ENCODE peak calls at places on chromosome 17, in six cellular contexts. R is heart left ventricle, T is mesenchymal stem cell, X is vagina, C is small intestine, F is adrenal gland. Q is an unnamed sample. For H3K9me3, the result is how much of the 10 kb centered on the place peaks cover.

GRCh38 chr17:35765086-35765710 is 4.5 kb downstream of the C17orf50 start:
- DNase-seq in R (no peak), T (peak), X (no peak), C (no peak), F (no peak), Q (no peak)

GRCh38 chr17:34356194-34356593 is at the start of gene CCL13:
- DNase-seq in R (no peak), T (no peak), X (no peak), C (no peak), F (no peak), Q (no peak)

GRCh38 chr17:43442711-43443110 is 41.1 kb upstream of the DHX8 start:
- DNase-seq in R (no peak), T (peak), X (no peak), C (no peak), F (no peak), Q (no peak)

GRCh38 chr17:79942591-79943353 is 92.9 kb downstream of the TBC1D16 start:
- DNase-seq in R (no peak), T (no peak), X (no peak), C (no peak), F (no peak), Q (no peak)

GRCh38 chr17:18025596-18026407 is 13.2 kb downstream of the ATPAF2 start:
- DNase-seq in R (no peak), T (peak), X (no peak), C (no peak), F (no peak), Q (no peak)

GRCh38 chr17:2592974-2593845 is at the start of gene PAFAH1B1:
- DNase-seq in R (peak), T (peak), X (no peak), C (peak), F (peak), Q (peak)

GRCh38 chr17:2406271-2406902 is 5.5 kb upstream of the MNT start:
- DNase-seq in R (no peak), T (no peak), X (peak), C (peak), F (no peak), Q (no peak)

GRCh38 chr17:20979792-20980083 is 63.1 kb downstream of the USP22 start:
- DNase-seq in R (no peak), T (no peak), X (no peak), C (no peak), F (no peak), Q (no peak)

GRCh38 chr17:39139137-39139516 is 12.3 kb downstream of the PLXDC1 start:
- DNase-seq in R (no peak), T (peak), X (no peak), C (no peak), F (no peak), Q (no peak)

GRCh38 chr17:71649986-71650385 is 470.8 kb upstream of the SOX9 start:
- DNase-seq in R (no peak), T (peak), X (no peak), C (no peak), F (no peak), Q (no peak)

GRCh38 chr17:78537217-78537860 is 39.9 kb downstream of the DNAH17 start:
- DNase-seq in R (no peak), T (no peak), X (no peak), C (no peak), F (no peak), Q (no peak)

GRCh38 chr17:50279181-50279526 is 4.9 kb downstream of the TMEM92 start:
- DNase-seq in R (no peak), T (peak), X (no peak), C (peak), F (no peak), Q (no peak)

GRCh38 chr17:34760931-34761500 is 181.6 kb downstream of the TMEM132E start:
- DNase-seq in R (no peak), T (no peak), X (no peak), C (no peak), F (no peak), Q (no peak)

GRCh38 chr17:61321344-61321743 is 78.3 kb upstream of the TBX2 start:
- DNase-seq in R (no peak), T (peak), X (no peak), C (no peak), F (no peak), Q (no peak)

GRCh38 chr17:11852911-11853310 is 144.4 kb downstream of the ZNF18 start:
- DNase-seq in R (no peak), T (no peak), X (no peak), C (no peak), F (no peak), Q (no peak)

GRCh38 chr17:70405492-70406220 is 236.3 kb downstream of the KCNJ2 start:
- DNase-seq in R (no peak), T (peak), X (no peak), C (no peak), F (no peak), Q (no peak)

GRCh38 chr17:32323784-32324590 is 18.0 kb downstream of the C17orf75 start:
- DNase-seq in R (no peak), T (peak), X (no peak), C (peak), F (no peak), Q (no peak)
- H3K27ac ChIP-seq in R (no peak), T (no peak), X (no peak), C (no peak), F (no peak), Q (no peak)

GRCh38 chr17:45351831-45352230 is 35.0 kb upstream of the MAP3K14 start:
- DNase-seq in R (no peak), T (no peak), X (no peak), C (no peak), F (no peak), Q (no peak)
- H3K9me3 ChIP-seq in R (under half), T (under half), X (under half), C (under half), F (under half), Q (under half)

GRCh38 chr17:27417596-27418365 is 38.5 kb upstream of the KSR1 start:
- DNase-seq in R (no peak), T (no peak), X (no peak), C (no peak), F (no peak), Q (no peak)

GRCh38 chr17:27421111-27421510 is 35.1 kb upstream of the KSR1 start:
- DNase-seq in R (no peak), T (no peak), X (no peak), C (no peak), F (no peak), Q (no peak)

GRCh38 chr17:27418366-27418615 is 38.0 kb upstream of the KSR1 start:
- DNase-seq in R (no peak), T (no peak), X (no peak), C (no peak), F (no peak), Q (no peak)

GRCh38 chr17:27420211-27420950 is 35.9 kb upstream of the KSR1 start:
- DNase-seq in R (no peak), T (no peak), X (no peak), C (no peak), F (no peak), Q (no peak)

GRCh38 chr17:27419156-27419555 is 37.1 kb upstream of the KSR1 start:
- DNase-seq in R (no peak), T (no peak), X (no peak), C (no peak), F (no peak), Q (no peak)
- H3K27ac ChIP-seq in R (no peak), T (no peak), X (no peak), C (no peak), F (no peak), Q (no peak)

DNA sequence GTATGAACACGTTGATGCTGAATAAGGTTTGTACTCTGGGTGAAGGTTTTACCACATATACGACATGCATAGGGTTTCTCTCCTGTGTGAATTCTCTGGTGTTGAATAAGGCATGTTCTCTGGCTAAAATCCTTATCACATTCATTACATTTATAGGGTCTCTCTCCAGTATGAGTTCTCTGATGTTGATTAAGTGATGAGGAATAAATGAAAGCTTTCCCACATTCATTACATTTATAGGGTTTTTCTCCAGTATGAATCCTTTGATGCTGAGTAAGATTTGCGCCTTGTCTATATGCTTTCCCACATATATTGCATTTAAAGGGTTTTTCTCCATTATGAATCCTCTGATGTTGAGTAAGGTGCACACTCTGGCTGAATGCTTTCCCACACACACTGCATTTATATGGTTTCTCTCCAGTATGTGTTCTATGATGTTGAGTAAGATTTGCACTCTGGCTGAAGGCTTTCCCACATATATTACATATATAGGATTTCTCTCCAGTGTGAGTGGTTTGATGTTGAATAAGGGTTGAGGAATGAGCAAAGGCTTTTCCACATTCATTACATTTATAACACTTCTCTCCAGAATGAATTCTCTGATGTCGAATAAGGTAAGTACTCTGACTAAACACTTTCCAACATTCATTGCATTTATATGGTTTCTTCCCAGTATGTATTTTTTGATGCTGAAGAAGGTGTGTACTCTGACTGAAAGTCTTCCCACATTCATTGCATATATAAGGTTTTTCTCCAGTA is 16.9 kb downstream of the ZNF287 start:
- DNase-seq in R (no peak), T (no peak), X (no peak), C (no peak), F (no peak), Q (no peak)
- H3K9me3 ChIP-seq in R (half or more), T (half or more), X (half or more), C (under half), F (half or more), Q (half or more)

DNA sequence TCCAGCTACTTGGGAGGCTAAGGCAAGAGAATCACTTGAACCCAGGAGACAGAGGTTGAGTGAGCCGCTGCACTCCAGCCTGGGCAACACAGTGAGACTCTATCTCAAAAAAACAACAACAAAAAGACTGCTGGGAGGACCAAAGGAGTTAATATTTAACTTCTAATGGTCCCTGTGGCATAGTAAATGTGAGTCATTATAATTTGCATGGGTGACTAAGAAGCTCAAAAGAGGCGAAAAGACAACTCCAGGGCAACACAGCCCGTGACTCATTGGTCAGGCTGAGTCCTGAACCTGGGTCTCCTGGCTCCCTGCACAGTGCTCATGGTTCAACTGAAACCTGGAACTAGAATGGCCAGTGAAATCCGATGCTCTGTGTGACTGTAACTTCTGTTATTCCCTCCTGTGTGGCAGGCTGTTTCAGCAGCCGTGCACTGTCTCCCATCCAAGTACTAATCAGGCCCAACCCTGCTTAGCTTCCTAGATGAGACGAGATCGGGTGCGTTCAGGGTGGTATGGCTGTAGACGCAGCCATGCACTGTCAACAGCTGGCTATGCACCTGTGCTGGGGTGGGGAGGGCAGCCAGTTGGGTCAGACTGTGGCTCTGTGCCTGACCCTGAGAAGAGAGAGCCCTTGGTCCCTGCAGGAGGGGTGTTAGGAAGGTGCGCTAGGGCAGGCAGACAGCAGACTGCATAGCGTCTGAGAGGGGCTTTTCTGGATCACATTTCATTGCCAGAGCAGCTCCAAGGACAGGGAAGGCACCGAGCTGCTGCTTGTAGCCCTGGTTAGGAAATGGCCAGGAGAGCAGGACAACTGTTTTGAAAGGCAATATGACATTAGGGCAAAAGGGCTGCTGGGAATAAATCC is 14.5 kb upstream of the GPRC5C start:
- DNase-seq in R (no peak), T (peak), X (no peak), C (peak), F (no peak), Q (no peak)
- H3K27ac ChIP-seq in R (no peak), T (no peak), X (no peak), C (peak), F (no peak), Q (no peak)

GRCh38 chr17:7586673-7587419 is 3.0 kb downstream of the SOX15 start:
- DNase-seq in R (no peak), T (no peak), X (no peak), C (peak), F (no peak), Q (no peak)
- H3K9me3 ChIP-seq in R (under half), T (under half), X (under half), C (under half), F (under half), Q (under half)

GRCh38 chr17:263773-264172 is 82.3 kb upstream of the DOC2B start:
- DNase-seq in R (peak), T (no peak), X (no peak), C (no peak), F (peak), Q (no peak)
- H3K27ac ChIP-seq in R (no peak), T (no peak), X (no peak), C (no peak), F (no peak), Q (no peak)

GRCh38 chr17:22272363-22273146 is 580.2 kb downstream of the KCNJ18 start:
- DNase-seq in R (no peak), T (no peak), X (no peak), C (no peak), F (no peak), Q (no peak)
- H3K9me3 ChIP-seq in R (under half), T (under half), X (under half), C (under half), F (under half), Q (under half)

GRCh38 chr17:81348097-81349055 is 46.9 kb upstream of the BAHCC1 start:
- DNase-seq in R (no peak), T (no peak), X (no peak), C (peak), F (no peak), Q (no peak)
- H3K27ac ChIP-seq in R (no peak), T (no peak), X (no peak), C (no peak), F (no peak), Q (no peak)

Q was measured in thoracic aorta.